ENCODE peak calls at places on chromosomes 12 and 14, in four cellular contexts. One of them, this sample, is unnamed.

GRCh38 chr12:64826234-64826633 is 1.8 kb downstream of the TBC1D30 start:
- DNase-seq in AG08395: peak; percentile 34
- DNase-seq in kidney epithelial cell: peak; percentile 14
- DNase-seq in AG08396: peak; percentile 62
- DNase-seq in this sample: no peak

GRCh38 chr14:32491413-32492016 is 162.4 kb downstream of the AKAP6 start:
- DNase-seq in AG08395: no peak
- DNase-seq in kidney epithelial cell: no peak
- DNase-seq in AG08396: no peak
- DNase-seq in this sample: no peak

GRCh38 chr14:37466623-37467088 is 128.4 kb downstream of the FOXA1 start:
- DNase-seq in AG08395: no peak
- DNase-seq in kidney epithelial cell: no peak
- DNase-seq in AG08396: no peak
- DNase-seq in this sample: no peak

GRCh38 chr14:23353433-23353780 is 720 bp upstream of the SLC22A17 start:
- DNase-seq in AG08395: no peak
- DNase-seq in kidney epithelial cell: no peak
- DNase-seq in AG08396: no peak
- DNase-seq in this sample: no peak

GRCh38 chr12:51773145-51773869 is 75.2 kb downstream of the FIGNL2 start:
- DNase-seq in AG08395: peak; percentile 69
- DNase-seq in kidney epithelial cell: peak; percentile 28
- DNase-seq in AG08396: peak; percentile 35
- DNase-seq in this sample: no peak

GRCh38 chr14:72801381-72801812 is 92.5 kb downstream of the DPF3 start:
- DNase-seq in AG08395: peak; percentile 69
- DNase-seq in kidney epithelial cell: peak; percentile 98
- DNase-seq in AG08396: peak; percentile 71
- DNase-seq in this sample: peak; percentile 84

GRCh38 chr12:100919116-100919515 is 124.5 kb downstream of the ANO4 start:
- DNase-seq in AG08395: no peak
- DNase-seq in kidney epithelial cell: no peak
- DNase-seq in AG08396: no peak
- DNase-seq in this sample: no peak

GRCh38 chr14:20469242-20469889 is at the start of gene PNP:
- DNase-seq in AG08395: peak; percentile 97
- DNase-seq in kidney epithelial cell: no peak
- DNase-seq in AG08396: peak; percentile 96
- DNase-seq in this sample: no peak

GRCh38 chr12:16076553-16076952 is 165.4 kb downstream of the DERA start:
- DNase-seq in AG08395: peak; percentile 23
- DNase-seq in kidney epithelial cell: peak; percentile 2
- DNase-seq in AG08396: peak; percentile 35
- DNase-seq in this sample: peak; percentile 8

GRCh38 chr12:91866566-91866965 is 279.1 kb downstream of the BTG1 start:
- DNase-seq in AG08395: no peak
- DNase-seq in kidney epithelial cell: no peak
- DNase-seq in AG08396: no peak
- DNase-seq in this sample: no peak

GRCh38 chr12:2267624-2268477 is 215.1 kb downstream of the CACNA1C start:
- DNase-seq in AG08395: peak; percentile 82
- DNase-seq in kidney epithelial cell: peak; percentile 48
- DNase-seq in AG08396: peak; percentile 55
- DNase-seq in this sample: no peak

GRCh38 chr14:89185919-89186849 is 230.8 kb downstream of the FOXN3 start:
- DNase-seq in AG08395: peak; percentile 62
- DNase-seq in kidney epithelial cell: no peak
- DNase-seq in AG08396: peak; percentile 41
- DNase-seq in this sample: peak; percentile 91

GRCh38 chr12:98320026-98320425 is 195.4 kb upstream of the TMPO start:
- DNase-seq in AG08395: no peak
- DNase-seq in kidney epithelial cell: no peak
- DNase-seq in AG08396: no peak
- DNase-seq in this sample: no peak

GRCh38 chr12:41242613-41243012 is 54.5 kb downstream of the PDZRN4 start:
- DNase-seq in AG08395: no peak
- DNase-seq in kidney epithelial cell: no peak
- DNase-seq in AG08396: no peak
- DNase-seq in this sample: no peak

GRCh38 chr12:48781750-48782456 is 7.0 kb downstream of the ADCY6 start:
- DNase-seq in AG08395: no peak
- DNase-seq in kidney epithelial cell: no peak
- DNase-seq in AG08396: no peak
- DNase-seq in this sample: no peak

GRCh38 chr14:52304248-52304904 is 9.7 kb upstream of the PTGER2 start:
- DNase-seq in AG08395: no peak
- DNase-seq in kidney epithelial cell: no peak
- DNase-seq in AG08396: no peak
- DNase-seq in this sample: no peak

GRCh38 chr14:76917158-76917596 is 91.0 kb downstream of the LRRC74A start:
- DNase-seq in AG08395: peak; percentile 64
- DNase-seq in kidney epithelial cell: no peak
- DNase-seq in AG08396: peak; percentile 58
- DNase-seq in this sample: no peak

GRCh38 chr12:12784911-12785814 is at the start of gene APOLD1:
- DNase-seq in AG08395: no peak
- DNase-seq in kidney epithelial cell: no peak
- DNase-seq in AG08396: no peak
- DNase-seq in this sample: no peak

GRCh38 chr12:6840428-6841138 is at the start of gene GNB3:
- DNase-seq in AG08395: no peak
- DNase-seq in kidney epithelial cell: no peak
- DNase-seq in AG08396: no peak
- DNase-seq in this sample: no peak

GRCh38 chr14:102415671-102416070 is 52.9 kb downstream of the TECPR2 start:
- DNase-seq in AG08395: no peak
- DNase-seq in kidney epithelial cell: no peak
- DNase-seq in AG08396: no peak
- DNase-seq in this sample: no peak

GRCh38 chr12:47282206-47282605 is 202.4 kb upstream of the AMIGO2 start:
- DNase-seq in AG08395: peak; percentile 29
- DNase-seq in kidney epithelial cell: no peak
- DNase-seq in AG08396: no peak
- DNase-seq in this sample: no peak

GRCh38 chr12:122921917-122922316 is 26.0 kb upstream of the VPS37B start:
- DNase-seq in AG08395: no peak
- DNase-seq in kidney epithelial cell: no peak
- DNase-seq in AG08396: no peak
- DNase-seq in this sample: no peak

GRCh38 chr12:123532808-123533649 is 490 bp downstream of the RILPL1 start:
- DNase-seq in AG08395: peak; percentile 33
- DNase-seq in kidney epithelial cell: no peak
- DNase-seq in AG08396: peak; percentile 69
- DNase-seq in this sample: no peak

GRCh38 chr12:115223322-115223721 is 539.3 kb upstream of the TBX3 start:
- DNase-seq in AG08395: peak; percentile 31
- DNase-seq in kidney epithelial cell: no peak
- DNase-seq in AG08396: peak; percentile 32
- DNase-seq in this sample: peak; percentile 22

GRCh38 chr12:88870000-88870737 is 289.9 kb upstream of the KITLG start:
- DNase-seq in AG08395: peak; percentile 47
- DNase-seq in kidney epithelial cell: no peak
- DNase-seq in AG08396: peak; percentile 45
- DNase-seq in this sample: no peak

GRCh38 chr14:104864267-104865068 is 600 bp upstream of the CEP170B start:
- DNase-seq in AG08395: no peak
- DNase-seq in kidney epithelial cell: no peak
- DNase-seq in AG08396: no peak
- DNase-seq in this sample: peak; percentile 33

GRCh38 chr12:6180300-6181051 is 19.7 kb upstream of the CD9 start:
- DNase-seq in AG08395: peak; percentile 62
- DNase-seq in kidney epithelial cell: no peak
- DNase-seq in AG08396: peak; percentile 72
- DNase-seq in this sample: no peak

GRCh38 chr12:109983432-109984142 is 12.6 kb downstream of the GIT2 start:
- DNase-seq in AG08395: no peak
- DNase-seq in kidney epithelial cell: no peak
- DNase-seq in AG08396: no peak
- DNase-seq in this sample: no peak

GRCh38 chr12:46908236-46908935 is 82.6 kb upstream of the SLC38A4 start:
- DNase-seq in AG08395: peak; percentile 18
- DNase-seq in kidney epithelial cell: no peak
- DNase-seq in AG08396: no peak
- DNase-seq in this sample: peak; percentile 88

GRCh38 chr14:95523051-95523817 is 6.8 kb upstream of the SYNE3 start:
- DNase-seq in AG08395: no peak
- DNase-seq in kidney epithelial cell: no peak
- DNase-seq in AG08396: no peak
- DNase-seq in this sample: no peak

GRCh38 chr14:38000340-38000739 is 207.4 kb upstream of the SSTR1 start:
- DNase-seq in AG08395: no peak
- DNase-seq in kidney epithelial cell: no peak
- DNase-seq in AG08396: no peak
- DNase-seq in this sample: no peak